ENCODE peak calls at places on chromosomes 5 and 9, in eight cellular contexts. J is ovary; O is suprapubic skin; X is kidney epithelial cell; L is lower lobe of right lung; Y is bronchial epithelial cell; D is CD8-positive, alpha-beta T cell; T is transverse colon. W is an unnamed sample.

GRCh38 chr5:34791761-34792244 is 47.2 kb upstream of the TTC23L start:
- DNase-seq in J (no peak), O (no peak), X (no peak), L (no peak), Y (no peak), D (no peak), T (no peak), W (peak; percentile 26)

GRCh38 chr9:97900103-97900737 is 22.1 kb downstream of the TRMO start:
- DNase-seq in J (no peak), O (no peak), X (no peak), L (no peak), Y (no peak), D (no peak), T (no peak), W (no peak)

GRCh38 chr5:33261305-33261704 is 179.5 kb upstream of the TARS1 start:
- DNase-seq in J (no peak), O (no peak), X (no peak), L (no peak), Y (peak; percentile 38), D (no peak), T (no peak), W (peak; percentile 36)

GRCh38 chr5:149489605-149490037 is 61.6 kb downstream of the CSNK1A1 start:
- DNase-seq in J (peak; percentile 41), O (no peak), X (no peak), L (no peak), Y (peak; percentile 74), D (no peak), T (no peak), W (no peak)

GRCh38 chr5:5140051-5141010 is at the start of gene ADAMTS16:
- DNase-seq in J (peak; percentile 58), O (no peak), X (no peak), L (no peak), Y (no peak), D (no peak), T (no peak), W (no peak)

GRCh38 chr5:1542011-1542410 is 18.3 kb upstream of the LPCAT1 start:
- DNase-seq in J (peak; percentile 23), O (peak; percentile 20), X (no peak), L (no peak), Y (no peak), D (no peak), T (no peak), W (no peak)

GRCh38 chr5:38670878-38671277 is 114.4 kb upstream of the LIFR start:
- DNase-seq in J (no peak), O (no peak), X (no peak), L (no peak), Y (peak; percentile 17), D (no peak), T (no peak), W (peak; percentile 71)

GRCh38 chr5:90866333-90866732 is 307.7 kb downstream of the ADGRV1 start:
- DNase-seq in J (no peak), O (no peak), X (no peak), L (no peak), Y (peak; percentile 53), D (no peak), T (no peak), W (no peak)

GRCh38 chr9:125889524-125890473 is 142.6 kb downstream of the PBX3 start:
- DNase-seq in J (peak; percentile 41), O (peak; percentile 75), X (no peak), L (peak; percentile 53), Y (peak; percentile 18), D (peak; percentile 40), T (peak; percentile 11), W (no peak)

GRCh38 chr5:141876628-141877477 is 1.4 kb downstream of the PCDH1 start:
- DNase-seq in J (no peak), O (no peak), X (no peak), L (peak; percentile 68), Y (peak; percentile 33), D (no peak), T (peak; percentile 44), W (no peak)

GRCh38 chr5:154444559-154445421 is 1.0 kb upstream of the SAP30L start:
- DNase-seq in J (peak; percentile 16), O (no peak), X (no peak), L (no peak), Y (peak; percentile 3), D (no peak), T (peak; percentile 22), W (no peak)

GRCh38 chr5:1805326-1805725 is 4.1 kb downstream of the NDUFS6 start:
- DNase-seq in J (no peak), O (no peak), X (no peak), L (no peak), Y (no peak), D (no peak), T (no peak), W (no peak)

GRCh38 chr9:75532651-75533050 is 357.8 kb upstream of the PCSK5 start:
- DNase-seq in J (no peak), O (no peak), X (no peak), L (no peak), Y (no peak), D (no peak), T (no peak), W (no peak)

GRCh38 chr9:37752646-37753488 is 738 bp upstream of the TRMT10B start:
- DNase-seq in J (no peak), O (no peak), X (no peak), L (no peak), Y (no peak), D (no peak), T (no peak), W (no peak)

GRCh38 chr9:92328225-92328624 is 2.5 kb downstream of the CENPP start:
- DNase-seq in J (no peak), O (no peak), X (no peak), L (no peak), Y (peak; percentile 53), D (no peak), T (no peak), W (peak; percentile 19)

GRCh38 chr9:88313364-88314220 is 74.7 kb upstream of the SPIN1 start:
- DNase-seq in J (no peak), O (no peak), X (no peak), L (no peak), Y (no peak), D (no peak), T (no peak), W (no peak)

GRCh38 chr5:12854386-12854785 is 950.1 kb upstream of the CTNND2 start:
- DNase-seq in J (no peak), O (no peak), X (no peak), L (no peak), Y (no peak), D (no peak), T (no peak), W (no peak)

GRCh38 chr5:81826128-81826527 is 75.2 kb upstream of the SSBP2 start:
- DNase-seq in J (no peak), O (no peak), X (no peak), L (no peak), Y (peak; percentile 12), D (no peak), T (no peak), W (no peak)

GRCh38 chr5:108148715-108149139 is 233.2 kb downstream of the FBXL17 start:
- DNase-seq in J (no peak), O (no peak), X (no peak), L (no peak), Y (peak; percentile 31), D (no peak), T (no peak), W (no peak)

GRCh38 chr5:10111575-10111974 is 138.1 kb downstream of the ATPSCKMT start:
- DNase-seq in J (no peak), O (no peak), X (no peak), L (no peak), Y (peak; percentile 48), D (no peak), T (peak; percentile 39), W (no peak)

GRCh38 chr5:164581889-164582288 is 1076.5 kb downstream of the MAT2B start:
- DNase-seq in J (no peak), O (no peak), X (no peak), L (no peak), Y (no peak), D (no peak), T (no peak), W (no peak)

GRCh38 chr9:70165006-70165602 is 93.7 kb upstream of the SMC5 start:
- DNase-seq in J (no peak), O (no peak), X (no peak), L (no peak), Y (peak; percentile 21), D (no peak), T (no peak), W (no peak)

GRCh38 chr9:104868303-104868686 is 59.7 kb downstream of the ABCA1 start:
- DNase-seq in J (no peak), O (no peak), X (no peak), L (no peak), Y (no peak), D (no peak), T (no peak), W (no peak)

GRCh38 chr5:178074266-178074952 is 38.9 kb upstream of the N4BP3 start:
- DNase-seq in J (no peak), O (no peak), X (no peak), L (no peak), Y (no peak), D (no peak), T (no peak), W (no peak)
- TF ChIP-seq CTCF in J (no peak), O (no peak), X (no peak), L (no peak), Y (no peak), D (no peak), T (no peak), W (no peak)

GRCh38 chr9:2018764-2019548 is 3.8 kb downstream of the SMARCA2 start:
- DNase-seq in J (no peak), O (no peak), X (no peak), L (no peak), Y (peak; percentile 26), D (peak; percentile 41), T (no peak), W (no peak)

GRCh38 chr9:2018162-2018643 is 3.1 kb downstream of the SMARCA2 start:
- DNase-seq in J (no peak), O (no peak), X (no peak), L (no peak), Y (peak; percentile 9), D (no peak), T (no peak), W (no peak)

GRCh38 chr9:2021731-2022130 is 6.6 kb downstream of the SMARCA2 start:
- DNase-seq in J (no peak), O (no peak), X (no peak), L (no peak), Y (no peak), D (no peak), T (no peak), W (no peak)

GRCh38 chr9:2017459-2018161 is 2.5 kb downstream of the SMARCA2 start:
- DNase-seq in J (peak; percentile 75), O (peak; percentile 89), X (no peak), L (peak; percentile 90), Y (peak; percentile 39), D (peak; percentile 89), T (peak; percentile 81), W (no peak)

GRCh38 chr9:2019723-2020122 is 4.6 kb downstream of the SMARCA2 start:
- DNase-seq in J (no peak), O (no peak), X (no peak), L (no peak), Y (no peak), D (no peak), T (no peak), W (no peak)
- H3K4me3 ChIP-seq in J (no peak overlapping the region), O (no peak overlapping the region), X (no peak overlapping the region), L (no peak overlapping the region), Y (no peak overlapping the region), D (peak overlapping the region; percentile 6), T (no peak overlapping the region), W (no peak overlapping the region)

GRCh38 chr5:168020522-168021294 is 270.7 kb upstream of the WWC1 start:
- DNase-seq in J (no peak), O (no peak), X (no peak), L (no peak), Y (no peak), D (no peak), T (no peak), W (no peak)
- TF ChIP-seq CTCF in J (no peak), O (no peak), X (peak; percentile 30), L (no peak), Y (peak; percentile 25), D (no peak), T (no peak), W (peak; percentile 8)

GRCh38 chr5:140555747-140556312 is 1.4 kb downstream of the SRA1 start:
- DNase-seq in J (no peak), O (no peak), X (no peak), L (no peak), Y (no peak), D (no peak), T (no peak), W (no peak)
- H3K4me3 ChIP-seq in J (no peak overlapping the region), O (peak overlapping the region; percentile 76), X (peak overlapping the region; percentile 92), L (peak overlapping the region; percentile 66), Y (peak overlapping the region; percentile 85), D (peak overlapping the region; percentile 87), T (peak overlapping the region; percentile 65), W (peak overlapping the region; percentile 86)

W was measured in AG04449.